ENCODE peak calls at places on chromosomes 5 and 9, in four cellular contexts. One of them, this sample, is unnamed.

GRCh38 chr9:99130069-99130468 is 25.2 kb downstream of the TGFBR1 start:
- DNase-seq in trophoblast cell: no peak
- DNase-seq in H9: no peak
- DNase-seq in neuronal stem cell: no peak
- DNase-seq in this sample: no peak

GRCh38 chr5:117103703-117104102 is 529.1 kb upstream of the SEMA6A start:
- DNase-seq in H9: no peak
- DNase-seq in trophoblast cell: no peak
- DNase-seq in neuronal stem cell: peak
- DNase-seq in this sample: no peak

GRCh38 chr9:34568783-34569182 is 20.7 kb downstream of the CNTFR start:
- DNase-seq in H9: no peak
- DNase-seq in trophoblast cell: no peak
- DNase-seq in neuronal stem cell: no peak
- DNase-seq in this sample: no peak

GRCh38 chr5:14416709-14417108 is 164.9 kb upstream of the OTULINL start:
- DNase-seq in neuronal stem cell: no peak
- DNase-seq in trophoblast cell: no peak
- DNase-seq in H9: no peak
- DNase-seq in this sample: no peak

GRCh38 chr5:107615173-107615856 is 55.4 kb downstream of the EFNA5 start:
- DNase-seq in H9: no peak
- DNase-seq in neuronal stem cell: no peak
- DNase-seq in trophoblast cell: no peak
- DNase-seq in this sample: no peak

GRCh38 chr5:176851871-176852270 is 41.5 kb downstream of the UNC5A start:
- DNase-seq in H9: no peak
- DNase-seq in trophoblast cell: no peak
- DNase-seq in neuronal stem cell: no peak
- DNase-seq in this sample: no peak

GRCh38 chr9:37410969-37411785 is 11.3 kb upstream of the GRHPR start:
- DNase-seq in trophoblast cell: no peak
- DNase-seq in H9: peak
- DNase-seq in neuronal stem cell: no peak
- DNase-seq in this sample: peak

GRCh38 chr9:114495992-114496391 is 9.3 kb downstream of the WHRN start:
- DNase-seq in H9: no peak
- DNase-seq in neuronal stem cell: no peak
- DNase-seq in trophoblast cell: no peak
- DNase-seq in this sample: no peak

GRCh38 chr5:124651663-124652513 is 94.6 kb downstream of the ZNF608 start:
- DNase-seq in H9: peak
- DNase-seq in trophoblast cell: peak
- DNase-seq in neuronal stem cell: peak
- DNase-seq in this sample: no peak

GRCh38 chr9:118230319-118230718 is 526.1 kb downstream of the TLR4 start:
- DNase-seq in trophoblast cell: no peak
- DNase-seq in neuronal stem cell: no peak
- DNase-seq in H9: no peak
- DNase-seq in this sample: no peak

GRCh38 chr5:36724429-36725332 is 118.3 kb downstream of the SLC1A3 start:
- DNase-seq in neuronal stem cell: no peak
- DNase-seq in trophoblast cell: no peak
- DNase-seq in H9: peak
- DNase-seq in this sample: no peak

GRCh38 chr5:89071941-89072331 is 189.0 kb upstream of the MEF2C start:
- DNase-seq in H9: no peak
- DNase-seq in neuronal stem cell: no peak
- DNase-seq in trophoblast cell: no peak
- DNase-seq in this sample: no peak

GRCh38 chr5:169954786-169955185 is 25.5 kb downstream of the INSYN2B start:
- DNase-seq in trophoblast cell: no peak
- DNase-seq in neuronal stem cell: no peak
- DNase-seq in H9: no peak
- DNase-seq in this sample: no peak

GRCh38 chr5:161847896-161848510 is at the start of gene GABRA1:
- DNase-seq in H9: peak
- DNase-seq in neuronal stem cell: peak
- DNase-seq in trophoblast cell: no peak
- DNase-seq in this sample: no peak

GRCh38 chr9:102669220-102669619 is 325.9 kb upstream of the CYLC2 start:
- DNase-seq in H9: no peak
- DNase-seq in neuronal stem cell: no peak
- DNase-seq in trophoblast cell: no peak
- DNase-seq in this sample: no peak

GRCh38 chr5:173410459-173411233 is 82.4 kb upstream of the STC2 start:
- DNase-seq in trophoblast cell: no peak
- DNase-seq in H9: no peak
- DNase-seq in neuronal stem cell: no peak
- DNase-seq in this sample: no peak

GRCh38 chr9:272251-273213 is 57.9 kb downstream of the DOCK8 start:
- DNase-seq in neuronal stem cell: no peak
- DNase-seq in H9: no peak
- DNase-seq in trophoblast cell: no peak
- DNase-seq in this sample: no peak

GRCh38 chr5:110477923-110478322 is 248.5 kb downstream of the TMEM232 start:
- DNase-seq in neuronal stem cell: no peak
- DNase-seq in H9: no peak
- DNase-seq in trophoblast cell: no peak
- DNase-seq in this sample: peak

GRCh38 chr9:122347348-122348287 is 23.2 kb upstream of the PTGS1 start:
- DNase-seq in trophoblast cell: peak
- DNase-seq in H9: no peak
- DNase-seq in neuronal stem cell: no peak
- DNase-seq in this sample: no peak

GRCh38 chr5:167970002-167970401 is 321.4 kb upstream of the WWC1 start:
- DNase-seq in H9: no peak
- DNase-seq in neuronal stem cell: no peak
- DNase-seq in trophoblast cell: no peak
- DNase-seq in this sample: peak

GRCh38 chr5:170809551-170809950 is 26.0 kb downstream of the GABRP start:
- DNase-seq in trophoblast cell: peak
- DNase-seq in neuronal stem cell: peak
- DNase-seq in H9: peak
- DNase-seq in this sample: peak

GRCh38 chr5:174301848-174302625 is 256.5 kb downstream of the NSG2 start:
- DNase-seq in trophoblast cell: no peak
- DNase-seq in H9: peak
- DNase-seq in neuronal stem cell: no peak
- DNase-seq in this sample: no peak

GRCh38 chr5:132770476-132771159 is 6.4 kb downstream of the SEPTIN8 start:
- DNase-seq in H9: no peak
- DNase-seq in neuronal stem cell: no peak
- DNase-seq in trophoblast cell: no peak
- DNase-seq in this sample: no peak

GRCh38 chr5:172667786-172668735 is 27.0 kb downstream of the NEURL1B start:
- DNase-seq in neuronal stem cell: no peak
- DNase-seq in trophoblast cell: no peak
- DNase-seq in H9: no peak
- DNase-seq in this sample: no peak

GRCh38 chr5:79493596-79494343 is 20.2 kb downstream of the HOMER1 start:
- DNase-seq in neuronal stem cell: no peak
- DNase-seq in trophoblast cell: no peak
- DNase-seq in H9: no peak
- DNase-seq in this sample: peak

GRCh38 chr5:1549631-1550030 is 25.9 kb upstream of the LPCAT1 start:
- DNase-seq in neuronal stem cell: no peak
- DNase-seq in trophoblast cell: no peak
- DNase-seq in H9: no peak
- DNase-seq in this sample: no peak

GRCh38 chr9:77063645-77064285 is 44.3 kb downstream of the FOXB2 start:
- DNase-seq in H9: no peak
- DNase-seq in trophoblast cell: peak
- DNase-seq in neuronal stem cell: no peak
- DNase-seq in this sample: peak

GRCh38 chr9:116250881-116251280 is 97.3 kb downstream of the PAPPA start:
- DNase-seq in neuronal stem cell: no peak
- DNase-seq in H9: no peak
- DNase-seq in trophoblast cell: no peak
- DNase-seq in this sample: peak

DNA sequence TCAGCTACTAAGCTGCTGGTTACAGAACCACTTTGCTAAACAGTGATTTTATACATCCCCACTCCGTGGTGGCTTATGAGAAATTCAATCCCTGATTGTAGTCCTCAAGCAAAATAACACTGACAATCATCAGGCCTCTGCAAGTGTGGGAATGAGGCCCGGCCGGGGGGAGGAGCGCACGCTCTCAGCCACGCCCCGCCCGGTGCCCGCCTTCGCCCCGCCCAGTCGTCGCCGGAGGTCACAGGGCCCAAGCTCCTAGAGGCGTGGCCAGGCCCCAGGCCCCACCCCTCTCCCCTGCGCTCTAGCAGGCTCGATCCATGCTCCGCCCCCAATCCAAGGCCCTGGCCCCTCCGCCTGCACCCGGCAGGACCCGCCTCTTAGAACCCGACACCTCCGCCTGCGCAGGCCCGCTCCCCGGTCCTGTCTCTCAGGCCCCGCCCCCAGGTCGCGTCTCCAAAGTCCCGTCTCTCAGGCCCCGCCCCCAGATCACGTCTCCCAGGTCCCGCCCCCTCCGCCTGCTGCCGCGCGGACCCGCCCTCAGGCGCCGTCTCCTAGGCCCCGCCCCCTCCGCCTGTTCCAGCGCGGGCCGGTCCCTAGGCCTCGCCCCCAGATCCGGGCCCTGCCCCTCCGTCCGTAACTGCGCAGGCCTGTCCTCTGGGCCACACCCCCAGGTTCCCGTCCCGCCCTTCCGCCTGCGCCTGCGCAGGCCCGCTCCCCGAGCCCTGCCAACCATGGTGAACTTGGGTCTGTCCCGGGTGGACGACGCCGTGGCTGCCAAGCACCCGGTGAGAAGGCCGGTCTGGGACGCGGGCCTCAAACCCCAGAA is at the start of gene TMEM141:
- DNase-seq in trophoblast cell: peak
- DNase-seq in H9: peak
- DNase-seq in neuronal stem cell: peak
- DNase-seq in this sample: peak
- H3K14ac ChIP-seq in trophoblast cell: peak
- H3K14ac ChIP-seq in H9: peak
- H3K14ac ChIP-seq in neuronal stem cell: peak
- H3K14ac ChIP-seq in this sample: peak

GRCh38 chr5:92364986-92365550 is 982.0 kb upstream of the ARRDC3 start:
- DNase-seq in trophoblast cell: no peak
- DNase-seq in neuronal stem cell: no peak
- DNase-seq in H9: no peak
- DNase-seq in this sample: peak
- H3K14ac ChIP-seq in trophoblast cell: no peak
- H3K14ac ChIP-seq in neuronal stem cell: no peak
- H3K14ac ChIP-seq in H9: no peak
- H3K14ac ChIP-seq in this sample: no peak

GRCh38 chr9:97986466-97986865 is 3.3 kb downstream of the ANP32B start:
- DNase-seq in trophoblast cell: no peak
- DNase-seq in H9: no peak
- DNase-seq in neuronal stem cell: no peak
- DNase-seq in this sample: no peak

GRCh38 chr9:97983524-97984187 is 515 bp downstream of the ANP32B start:
- DNase-seq in trophoblast cell: peak
- DNase-seq in neuronal stem cell: no peak
- DNase-seq in H9: peak
- DNase-seq in this sample: peak

GRCh38 chr9:97985058-97985861 is 2.1 kb downstream of the ANP32B start:
- DNase-seq in trophoblast cell: peak
- DNase-seq in H9: peak
- DNase-seq in neuronal stem cell: no peak
- DNase-seq in this sample: peak

GRCh38 chr9:97982719-97983523 is at the start of gene ANP32B:
- DNase-seq in H9: peak
- DNase-seq in neuronal stem cell: peak
- DNase-seq in trophoblast cell: peak
- DNase-seq in this sample: peak

DNA sequence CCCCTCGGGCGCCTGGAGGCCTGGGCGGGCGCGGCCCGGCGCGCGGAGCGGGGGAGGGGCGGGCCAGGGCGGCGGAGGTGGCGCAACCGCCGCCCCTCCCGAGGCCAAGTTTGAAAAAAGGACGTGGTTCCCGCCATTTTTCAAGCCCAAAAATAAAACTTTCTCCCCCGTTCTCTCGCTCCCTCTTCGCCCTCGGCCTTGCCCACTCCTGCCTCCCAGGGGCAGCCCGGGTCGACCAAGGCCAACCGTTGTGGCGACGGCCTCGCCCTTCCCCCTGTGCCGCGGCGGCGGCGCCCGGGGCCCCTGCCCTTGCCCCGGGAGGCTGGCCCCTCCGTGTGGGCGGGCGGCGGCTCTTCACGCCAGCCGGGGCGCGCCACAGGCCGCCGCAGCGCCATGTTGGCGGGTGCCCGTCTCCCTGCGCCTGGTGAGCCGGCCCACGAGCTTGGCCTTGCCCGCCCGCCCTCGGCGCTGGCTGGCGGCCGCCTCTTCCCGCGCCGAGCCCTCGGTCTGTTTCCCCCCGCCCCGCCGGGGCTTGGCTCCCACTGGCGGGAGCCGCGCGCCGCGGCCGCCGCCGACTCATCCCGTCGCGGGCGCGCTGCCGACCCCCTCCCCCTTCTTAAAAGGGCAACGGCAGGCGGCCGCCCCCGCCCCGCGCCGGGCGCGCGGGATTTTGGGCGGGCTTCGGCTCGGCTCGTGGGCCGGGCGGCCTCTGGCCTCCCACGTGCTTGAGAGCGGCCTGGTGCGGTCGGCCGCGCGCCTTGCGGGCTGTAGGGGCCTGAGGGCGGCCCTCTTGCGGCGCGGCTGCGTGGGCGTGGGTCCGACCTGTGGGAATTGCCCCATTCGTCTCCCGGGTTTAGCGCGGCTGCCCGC is 1.3 kb downstream of the ANP32B start:
- DNase-seq in trophoblast cell: peak
- DNase-seq in H9: peak
- DNase-seq in neuronal stem cell: peak
- DNase-seq in this sample: peak
- H3K14ac ChIP-seq in trophoblast cell: peak
- H3K14ac ChIP-seq in H9: peak
- H3K14ac ChIP-seq in neuronal stem cell: peak
- H3K14ac ChIP-seq in this sample: peak

GRCh38 chr9:134707731-134708671 is 66.4 kb downstream of the COL5A1 start:
- DNase-seq in H9: no peak
- DNase-seq in neuronal stem cell: no peak
- DNase-seq in trophoblast cell: peak
- DNase-seq in this sample: no peak
- H3K14ac ChIP-seq in H9: no peak
- H3K14ac ChIP-seq in neuronal stem cell: peak
- H3K14ac ChIP-seq in trophoblast cell: no peak
- H3K14ac ChIP-seq in this sample: no peak

GRCh38 chr5:94361832-94362754 is 256.3 kb downstream of the KIAA0825 start:
- DNase-seq in neuronal stem cell: no peak
- DNase-seq in H9: peak
- DNase-seq in trophoblast cell: no peak
- DNase-seq in this sample: no peak
- H3K14ac ChIP-seq in neuronal stem cell: no peak
- H3K14ac ChIP-seq in H9: peak
- H3K14ac ChIP-seq in trophoblast cell: no peak
- H3K14ac ChIP-seq in this sample: no peak

GRCh38 chr9:132878695-132879064 is at the start of gene SPACA9:
- DNase-seq in trophoblast cell: peak
- DNase-seq in neuronal stem cell: peak
- DNase-seq in H9: peak
- DNase-seq in this sample: peak
- H3K14ac ChIP-seq in trophoblast cell: peak
- H3K14ac ChIP-seq in neuronal stem cell: no peak
- H3K14ac ChIP-seq in H9: no peak
- H3K14ac ChIP-seq in this sample: peak

This sample was measured in IMR-90.